ENCODE peak calls at places on chromosome X, in nine cellular contexts. N is RWPE2; T is SJSA1; Z is prostate gland; W is CD8-positive, alpha-beta memory T cell; H is fibroblast of lung; D is lower lobe of right lung; A is breast epithelium; V is pancreas. Q is an unnamed sample.

GRCh38 chrX:52577464-52578173 is 60.8 kb upstream of the XAGE1B start:
- DNase-seq in V (no peak), Z (no peak), H (no peak), N (no peak), W (no peak), A (no peak), D (no peak), T (no peak), Q (no peak)

GRCh38 chrX:129609395-129609794 is 45.4 kb downstream of the APLN start:
- DNase-seq in D (no peak), N (no peak), A (no peak), W (no peak), Z (no peak), H (no peak), T (no peak), V (no peak), Q (no peak)

GRCh38 chrX:40573763-40574162 is 7.0 kb upstream of the ATP6AP2 start:
- DNase-seq in V (no peak), T (no peak), W (peak; percentile 4), Z (no peak), A (no peak), D (no peak), N (no peak), H (peak; percentile 7), Q (no peak)

GRCh38 chrX:32530802-32531403 is 680.4 kb downstream of the DMD start:
- DNase-seq in W (no peak), T (no peak), V (no peak), Z (peak; percentile 7), A (no peak), D (no peak), H (peak; percentile 69), N (no peak), Q (no peak)

GRCh38 chrX:2572740-2573139 is 72.0 kb upstream of the DHRSX start:
- DNase-seq in W (no peak), A (no peak), D (no peak), V (no peak), Z (no peak), T (peak; percentile 69), N (no peak), H (no peak), Q (no peak)

GRCh38 chrX:69150294-69150960 is 14.8 kb downstream of the PJA1 start:
- DNase-seq in N (peak; percentile 80), V (no peak), H (no peak), D (no peak), T (no peak), W (no peak), A (no peak), Z (no peak), Q (no peak)

GRCh38 chrX:7654316-7654715 is 188.7 kb upstream of the VCX start:
- DNase-seq in V (no peak), T (no peak), N (no peak), W (no peak), Z (no peak), A (no peak), H (no peak), D (no peak), Q (no peak)

GRCh38 chrX:129823115-129823514 is 20.6 kb downstream of the ZDHHC9 start:
- DNase-seq in W (peak; percentile 58), Z (no peak), V (no peak), D (no peak), N (no peak), T (peak; percentile 44), A (no peak), H (peak; percentile 50), Q (no peak)

GRCh38 chrX:23616361-23616760 is 50.9 kb upstream of the PRDX4 start:
- DNase-seq in T (no peak), A (no peak), Z (no peak), W (no peak), N (no peak), H (peak; percentile 51), V (no peak), D (no peak), Q (no peak)

GRCh38 chrX:46860536-46860935 is 23.7 kb downstream of the RP2 start:
- DNase-seq in Z (no peak), D (no peak), T (no peak), H (no peak), V (no peak), N (no peak), A (no peak), W (no peak), Q (no peak)

GRCh38 chrX:134013092-134013497 is 27.7 kb upstream of the GPC3 start:
- DNase-seq in N (no peak), T (no peak), A (no peak), V (no peak), Z (no peak), W (no peak), H (peak; percentile 23), D (no peak), Q (no peak)

GRCh38 chrX:44261286-44261685 is 82.2 kb downstream of the EFHC2 start:
- DNase-seq in A (no peak), D (no peak), N (no peak), H (no peak), Z (no peak), V (no peak), T (no peak), W (no peak), Q (no peak)

GRCh38 chrX:120302434-120302833 is 8.8 kb downstream of the TMEM255A start:
- DNase-seq in N (no peak), D (peak; percentile 66), A (no peak), H (no peak), V (no peak), T (no peak), Z (no peak), W (no peak), Q (no peak)

GRCh38 chrX:120306640-120307039 is 4.6 kb downstream of the TMEM255A start:
- DNase-seq in A (no peak), H (no peak), Z (no peak), W (no peak), N (no peak), V (no peak), T (no peak), D (no peak), Q (no peak)

GRCh38 chrX:120305531-120306145 is 5.6 kb downstream of the TMEM255A start:
- DNase-seq in V (no peak), T (no peak), W (no peak), D (no peak), A (no peak), H (no peak), Z (no peak), N (no peak), Q (no peak)

GRCh38 chrX:120301960-120302359 is 9.3 kb downstream of the TMEM255A start:
- DNase-seq in D (no peak), W (no peak), T (no peak), Z (no peak), N (no peak), V (no peak), A (no peak), H (no peak), Q (no peak)

GRCh38 chrX:120304241-120304640 is 7.0 kb downstream of the TMEM255A start:
- DNase-seq in V (no peak), A (no peak), T (no peak), W (no peak), Z (no peak), D (no peak), H (no peak), N (no peak), Q (no peak)
- H3K4me1 ChIP-seq in V (no peaks in the 10 kb centered on the region), A (no peaks in the 10 kb centered on the region), T (no peaks in the 10 kb centered on the region), W (peaks cover 20% of the 10 kb centered on the region), Z (no peaks in the 10 kb centered on the region), D (peaks cover 5% of the 10 kb centered on the region), H (no peaks in the 10 kb centered on the region), N (no peaks in the 10 kb centered on the region), Q (peaks cover 3% of the 10 kb centered on the region)

DNA sequence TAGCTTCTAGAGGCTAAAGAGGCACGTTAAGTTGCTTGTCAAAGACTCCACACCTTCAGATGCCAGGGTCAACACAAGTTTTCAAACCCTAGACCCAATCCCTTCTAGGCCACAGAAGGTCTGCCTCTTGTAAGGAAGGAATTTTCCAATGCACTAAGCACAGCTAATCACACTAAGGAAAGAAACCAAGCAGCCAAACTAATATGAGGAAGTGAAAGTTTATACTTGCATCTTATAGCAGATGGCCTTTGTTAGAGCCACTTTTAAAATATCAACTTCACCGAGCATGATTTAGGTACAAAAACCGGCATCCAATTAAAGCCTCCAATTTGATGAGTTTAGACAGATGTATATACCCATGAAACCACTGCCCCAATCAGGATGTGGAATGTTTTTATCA is 9.9 kb downstream of the FHL1 start:
- DNase-seq in Z (no peak), W (no peak), A (no peak), N (no peak), H (peak; percentile 42), T (no peak), V (no peak), D (no peak), Q (no peak)
- H3K4me1 ChIP-seq in Z (no peaks in the 10 kb centered on the region), W (no peaks in the 10 kb centered on the region), A (no peaks in the 10 kb centered on the region), N (no peaks in the 10 kb centered on the region), H (peaks cover 5% of the 10 kb centered on the region), T (peaks cover 6% of the 10 kb centered on the region), V (no peaks in the 10 kb centered on the region), D (no peaks in the 10 kb centered on the region), Q (peaks cover 13% of the 10 kb centered on the region)

GRCh38 chrX:110259065-110259559 is 58.8 kb downstream of the AMMECR1 start:
- DNase-seq in Z (no peak), H (no peak), W (no peak), A (no peak), N (no peak), T (no peak), V (no peak), D (no peak), Q (no peak)

GRCh38 chrX:110257889-110258288 is 60.0 kb downstream of the AMMECR1 start:
- DNase-seq in V (no peak), N (no peak), H (no peak), Z (no peak), T (no peak), D (no peak), A (no peak), W (no peak), Q (no peak)

GRCh38 chrX:110258552-110258951 is 59.3 kb downstream of the AMMECR1 start:
- DNase-seq in Z (no peak), T (no peak), N (no peak), V (no peak), W (no peak), H (peak; percentile 39), D (no peak), A (no peak), Q (no peak)
- H3K4me1 ChIP-seq in Z (no peaks in the 10 kb centered on the region), T (no peaks in the 10 kb centered on the region), N (peaks cover 5% of the 10 kb centered on the region), V (no peaks in the 10 kb centered on the region), W (peaks cover 7% of the 10 kb centered on the region), H (no peaks in the 10 kb centered on the region), D (no peaks in the 10 kb centered on the region), A (no peaks in the 10 kb centered on the region), Q (no peaks in the 10 kb centered on the region)

GRCh38 chrX:72137846-72138455 is 6.2 kb upstream of the RTL5 start:
- DNase-seq in N (no peak), T (no peak), W (no peak), D (no peak), Z (no peak), A (no peak), V (no peak), H (no peak), Q (no peak)

GRCh38 chrX:72142931-72143709 is 11.4 kb upstream of the RTL5 start:
- DNase-seq in T (no peak), A (no peak), W (no peak), H (no peak), V (no peak), Z (no peak), N (no peak), D (no peak), Q (no peak)

GRCh38 chrX:72139538-72139937 is 7.8 kb upstream of the RTL5 start:
- DNase-seq in H (no peak), T (no peak), W (no peak), N (no peak), V (no peak), Z (no peak), D (no peak), A (no peak), Q (no peak)

GRCh38 chrX:72142094-72142843 is 10.6 kb upstream of the RTL5 start:
- DNase-seq in Z (no peak), V (no peak), A (no peak), T (no peak), W (no peak), N (no peak), D (no peak), H (no peak), Q (no peak)

GRCh38 chrX:72141372-72142004 is 9.8 kb upstream of the RTL5 start:
- DNase-seq in D (no peak), H (no peak), T (no peak), N (no peak), V (no peak), Z (no peak), A (no peak), W (no peak), Q (no peak)
- H3K4me1 ChIP-seq in D (no peaks in the 10 kb centered on the region), H (no peaks in the 10 kb centered on the region), T (no peaks in the 10 kb centered on the region), N (no peaks in the 10 kb centered on the region), V (no peaks in the 10 kb centered on the region), Z (no peaks in the 10 kb centered on the region), A (no peaks in the 10 kb centered on the region), W (peaks cover 8% of the 10 kb centered on the region), Q (no peaks in the 10 kb centered on the region)

Q was measured in sigmoid colon.